ENCODE peak calls at places on chromosomes 4 and X, in ten cellular contexts. F is K562, I is ovary, T is upper lobe of right lung, Q is A549, R is IMR-90, X is fibroblast of lung, K is thyroid gland, J is adrenal gland, Y is left lung. U is an unnamed sample. For H3K4me1, the result is how much of the 10 kb centered on the place peaks cover.

GRCh38 chr4:145618210-145618911 is 824 bp upstream of the MMAA start:
- DNase-seq in F (peak), I (peak), T (no peak), Q (peak), R (no peak), X (no peak), K (peak), J (no peak), Y (no peak), U (no peak)

GRCh38 chr4:29326816-29327215 is 1393.4 kb upstream of the PCDH7 start:
- DNase-seq in F (no peak), I (no peak), T (no peak), Q (no peak), R (peak), X (no peak), K (no peak), J (no peak), Y (no peak), U (peak)

GRCh38 chrX:18701621-18702361 is 5.7 kb upstream of the PPEF1 start:
- DNase-seq in F (no peak), I (no peak), T (peak), Q (peak), R (peak), X (peak), K (peak), J (no peak), Y (no peak), U (no peak)

GRCh38 chr4:139824882-139825522 is 159.4 kb downstream of the MGST2 start:
- DNase-seq in F (no peak), I (no peak), T (no peak), Q (no peak), R (no peak), X (no peak), K (no peak), J (no peak), Y (no peak), U (no peak)

GRCh38 chr4:98345838-98346237 is 84.7 kb downstream of the RAP1GDS1 start:
- DNase-seq in F (no peak), I (no peak), T (no peak), Q (no peak), R (no peak), X (no peak), K (no peak), J (no peak), Y (no peak), U (no peak)

GRCh38 chr4:1922826-1923225 is 51.6 kb downstream of the NSD2 start:
- DNase-seq in F (no peak), I (no peak), T (no peak), Q (no peak), R (no peak), X (no peak), K (no peak), J (no peak), Y (no peak), U (no peak)

GRCh38 chr4:5361968-5362367 is 310.7 kb downstream of the STK32B start:
- DNase-seq in F (peak), I (no peak), T (no peak), Q (no peak), R (peak), X (peak), K (no peak), J (no peak), Y (no peak), U (peak)

GRCh38 chrX:105698386-105698785 is 124.0 kb upstream of the NRK start:
- DNase-seq in F (no peak), I (no peak), T (no peak), Q (no peak), R (no peak), X (peak), K (no peak), J (no peak), Y (no peak), U (no peak)

GRCh38 chrX:7771788-7772438 is 71.1 kb upstream of the VCX start:
- DNase-seq in F (no peak), I (no peak), T (no peak), Q (no peak), R (no peak), X (no peak), K (no peak), J (no peak), Y (no peak), U (no peak)

GRCh38 chr4:20264688-20265087 is 13.0 kb downstream of the SLIT2 start:
- DNase-seq in F (no peak), I (no peak), T (no peak), Q (no peak), R (no peak), X (no peak), K (no peak), J (no peak), Y (no peak), U (no peak)

GRCh38 chrX:53031380-53031779 is 17.2 kb upstream of the GPR173 start:
- DNase-seq in F (no peak), I (no peak), T (no peak), Q (no peak), R (no peak), X (no peak), K (no peak), J (no peak), Y (no peak), U (no peak)

GRCh38 chr4:140296871-140297570 is 76.4 kb upstream of the SCOC start:
- DNase-seq in F (peak), I (peak), T (no peak), Q (no peak), R (no peak), X (no peak), K (no peak), J (peak), Y (no peak), U (peak)

GRCh38 chrX:110163488-110163887 is 154.4 kb downstream of the AMMECR1 start:
- DNase-seq in F (no peak), I (no peak), T (no peak), Q (no peak), R (peak), X (peak), K (peak), J (no peak), Y (no peak), U (no peak)

GRCh38 chrX:16828126-16828908 is 41.8 kb downstream of the RBBP7 start:
- DNase-seq in F (no peak), I (no peak), T (no peak), Q (peak), R (peak), X (peak), K (peak), J (peak), Y (no peak), U (peak)

GRCh38 chr4:16418814-16419213 is 192.5 kb upstream of the TAPT1 start:
- DNase-seq in F (no peak), I (no peak), T (no peak), Q (peak), R (peak), X (peak), K (peak), J (no peak), Y (no peak), U (peak)

GRCh38 chr4:16029329-16029728 is 54.5 kb downstream of the PROM1 start:
- DNase-seq in F (no peak), I (no peak), T (no peak), Q (no peak), R (peak), X (peak), K (no peak), J (no peak), Y (no peak), U (no peak)

GRCh38 chr4:60897415-60897814 is 302.7 kb upstream of the ADGRL3 start:
- DNase-seq in F (no peak), I (no peak), T (no peak), Q (no peak), R (no peak), X (no peak), K (no peak), J (no peak), Y (no peak), U (no peak)

DNA sequence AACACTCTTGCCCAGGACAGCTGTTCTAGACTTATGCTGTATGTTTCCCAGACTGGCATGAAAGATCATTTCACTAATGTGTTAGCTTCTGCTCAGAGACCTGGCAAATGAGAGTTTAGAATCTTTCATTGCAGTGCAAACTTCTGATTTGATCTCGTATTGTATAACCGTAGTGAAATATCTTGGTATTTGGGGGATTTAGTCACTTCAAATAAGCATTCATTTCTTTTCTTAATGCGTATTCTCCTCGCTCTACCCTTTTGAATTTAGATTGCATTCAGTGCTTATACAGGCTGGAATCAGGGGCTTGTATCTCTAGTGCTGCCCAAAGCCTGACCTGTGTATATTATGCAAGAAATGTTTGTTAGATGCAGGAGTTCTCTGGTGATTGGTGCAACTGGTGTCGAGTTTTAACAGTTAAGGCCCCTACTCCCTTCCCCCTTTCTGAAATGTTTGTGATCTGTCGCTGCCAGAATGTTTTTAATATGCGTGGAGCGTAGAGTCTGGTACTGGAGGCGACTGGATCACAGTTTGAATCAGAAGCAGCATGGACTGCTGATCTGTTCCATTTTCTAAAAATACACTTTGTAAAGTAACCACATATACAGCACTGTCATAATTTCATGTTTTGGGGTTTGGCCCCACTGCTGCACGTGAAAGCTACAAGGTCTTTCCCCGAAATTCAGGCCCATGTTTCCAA is 326.4 kb downstream of the ARHGAP10 start:
- DNase-seq in F (no peak), I (no peak), T (no peak), Q (no peak), R (no peak), X (no peak), K (no peak), J (no peak), Y (no peak), U (no peak)
- H3K4me1 ChIP-seq in F (under half), I (under half), T (under half), Q (under half), R (under half), X (under half), K (under half), J (under half), Y (under half), U (under half)

GRCh38 chrX:31423575-31424284 is 351.9 kb upstream of the FTHL17 start:
- DNase-seq in F (peak), I (peak), T (no peak), Q (peak), R (peak), X (peak), K (no peak), J (peak), Y (no peak), U (peak)
- TF ChIP-seq CTCF in F (no peak), I (no peak), T (peak), Q (no peak), R (peak), X (peak), K (peak), J (peak), Y (no peak), U (peak)

GRCh38 chr4:133152801-133153526 is 3.9 kb downstream of the PCDH10 start:
- DNase-seq in F (no peak), I (no peak), T (no peak), Q (no peak), R (no peak), X (peak), K (no peak), J (no peak), Y (no peak), U (no peak)
- H3K4me1 ChIP-seq in F (under half), I (under half), T (under half), Q (under half), R (under half), X (under half), K (under half), J (under half), Y (under half), U (under half)

DNA sequence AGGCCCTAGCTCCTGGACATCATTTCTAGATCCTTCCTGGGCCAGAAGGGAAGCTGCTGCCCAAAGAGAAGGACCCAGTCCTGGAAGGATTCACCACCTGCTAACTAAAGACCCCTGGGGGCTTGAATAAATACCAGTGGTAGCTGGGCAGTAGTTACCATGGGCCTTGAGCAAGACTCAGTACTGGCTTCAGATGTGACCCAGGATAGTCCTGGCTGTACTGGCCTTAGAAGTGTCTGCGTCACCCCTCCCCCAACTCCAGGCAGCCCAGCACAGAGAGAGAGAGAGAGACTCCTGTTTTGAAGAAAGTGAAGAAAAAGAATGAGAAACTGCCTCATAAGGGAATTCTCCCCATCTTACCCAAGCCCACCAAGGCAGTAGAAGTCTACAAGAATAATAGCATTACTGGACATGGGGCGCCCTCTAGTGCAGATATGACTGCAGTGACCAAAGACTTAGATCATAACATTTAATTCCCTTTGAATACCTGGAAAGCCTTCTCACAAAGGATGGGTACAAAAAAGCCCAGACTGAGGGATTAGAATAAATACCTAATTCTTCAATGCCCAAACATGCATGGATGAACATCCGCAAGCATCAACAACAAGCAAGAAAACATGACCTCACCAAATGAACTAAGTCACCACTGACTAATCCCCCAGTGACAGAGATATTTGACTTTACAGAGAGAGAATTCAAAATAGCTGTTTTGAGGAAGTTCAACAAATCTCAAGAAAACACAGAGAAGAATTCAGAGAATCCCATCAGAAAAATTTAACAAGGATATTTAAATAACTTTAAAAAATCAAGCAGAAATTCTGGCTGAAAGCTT is 171.8 kb downstream of the HNRNPD start:
- DNase-seq in F (peak), I (no peak), T (no peak), Q (peak), R (peak), X (peak), K (peak), J (peak), Y (no peak), U (peak)
- TF ChIP-seq CTCF in F (peak), I (no peak), T (peak), Q (peak), R (peak), X (peak), K (no peak), J (peak), Y (peak), U (peak)

DNA sequence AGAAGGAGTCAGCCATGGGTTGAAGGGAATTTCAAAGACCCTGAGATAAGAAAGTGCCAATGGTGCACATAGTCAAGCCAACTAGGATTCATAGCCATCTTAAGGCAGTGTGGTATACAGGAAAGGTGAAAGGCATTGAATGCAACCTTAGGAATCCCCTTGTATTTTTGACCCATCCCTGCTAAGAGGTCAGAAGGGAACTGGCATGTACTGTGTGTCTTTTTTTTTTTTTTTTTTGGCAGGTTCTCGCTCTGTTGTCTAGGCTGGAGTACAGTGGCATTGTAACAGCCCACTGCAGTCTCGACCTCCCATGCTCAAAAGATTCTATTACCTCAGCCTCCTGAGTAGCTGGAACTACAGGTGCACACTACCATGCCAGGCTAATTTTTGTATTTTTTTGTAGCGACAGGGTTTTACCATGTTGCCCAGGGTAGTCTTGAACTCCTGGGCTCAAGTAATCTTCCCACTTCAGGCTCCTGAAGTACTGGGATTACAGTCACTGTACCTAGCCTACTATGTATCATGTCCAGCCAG is 40.8 kb downstream of the VSIG4 start:
- DNase-seq in F (peak), I (no peak), T (no peak), Q (no peak), R (no peak), X (no peak), K (no peak), J (no peak), Y (no peak), U (no peak)
- H3K4me1 ChIP-seq in F (half or more), I (under half), T (under half), Q (under half), R (under half), X (under half), K (under half), J (under half), Y (under half), U (under half)

DNA sequence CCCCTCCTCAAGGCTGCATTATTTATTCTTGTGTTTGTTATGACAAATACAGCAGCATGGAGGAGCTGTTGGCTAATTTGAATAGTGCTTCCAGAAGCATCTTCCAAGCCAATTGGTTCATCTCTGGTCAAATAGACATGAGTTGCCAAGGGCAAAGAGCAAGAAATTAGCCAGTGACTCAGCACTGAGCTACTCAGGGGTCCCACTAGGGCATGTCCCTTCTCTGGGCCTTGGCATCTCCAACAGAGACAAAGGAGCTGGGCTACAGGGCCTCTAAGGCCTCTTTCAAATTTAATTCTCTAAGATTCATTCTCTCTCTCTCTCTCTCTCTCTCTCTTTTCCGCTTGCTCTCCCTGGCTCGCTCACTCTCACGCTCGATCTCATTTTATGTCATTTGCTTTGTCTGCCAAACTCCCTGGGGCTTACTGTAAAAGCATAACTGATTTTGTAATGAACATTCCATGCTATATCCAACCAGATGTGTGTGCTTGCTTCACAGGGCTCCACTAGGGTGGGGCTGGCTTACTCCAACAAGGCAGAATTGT is 86.7 kb upstream of the MAGEA4 start:
- DNase-seq in F (peak), I (no peak), T (no peak), Q (peak), R (peak), X (peak), K (no peak), J (no peak), Y (no peak), U (peak)
- TF ChIP-seq CTCF in F (peak), I (no peak), T (no peak), Q (peak), R (no peak), X (peak), K (no peak), J (no peak), Y (no peak), U (peak)

GRCh38 chrX:46258356-46258755 is 286.9 kb downstream of the ZNF674 start:
- DNase-seq in F (no peak), I (no peak), T (no peak), Q (no peak), R (no peak), X (no peak), K (no peak), J (no peak), Y (no peak), U (no peak)

GRCh38 chrX:46262299-46262698 is 282.9 kb downstream of the ZNF674 start:
- DNase-seq in F (no peak), I (no peak), T (no peak), Q (no peak), R (no peak), X (no peak), K (no peak), J (no peak), Y (no peak), U (no peak)

GRCh38 chrX:46263494-46263893 is 281.7 kb downstream of the ZNF674 start:
- DNase-seq in F (no peak), I (no peak), T (no peak), Q (peak), R (no peak), X (no peak), K (no peak), J (no peak), Y (no peak), U (peak)

GRCh38 chrX:46257451-46257879 is 287.8 kb downstream of the ZNF674 start:
- DNase-seq in F (no peak), I (no peak), T (no peak), Q (no peak), R (no peak), X (no peak), K (no peak), J (no peak), Y (no peak), U (peak)

DNA sequence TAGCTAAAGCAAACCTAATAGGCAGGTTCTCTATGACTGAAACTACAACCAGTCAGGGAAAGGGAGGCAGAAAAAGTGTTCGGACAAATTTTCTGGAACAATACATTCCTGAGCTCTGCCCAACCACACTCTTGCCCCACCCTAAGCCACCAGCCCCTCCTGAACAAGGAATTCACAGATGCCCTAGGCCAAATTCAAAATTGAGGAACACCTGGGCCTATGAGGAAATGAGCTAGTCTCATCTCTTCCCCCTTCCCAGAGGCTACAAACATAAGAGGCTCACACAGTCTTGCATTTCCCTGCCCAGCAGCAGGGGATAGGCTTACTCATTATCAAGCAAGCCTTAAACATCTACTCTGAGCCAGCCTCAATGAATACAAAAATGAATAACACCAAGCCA is 284.7 kb downstream of the ZNF674 start:
- DNase-seq in F (no peak), I (no peak), T (no peak), Q (no peak), R (no peak), X (no peak), K (no peak), J (no peak), Y (no peak), U (peak)
- H3K4me1 ChIP-seq in F (under half), I (under half), T (under half), Q (under half), R (under half), X (under half), K (under half), J (under half), Y (under half), U (half or more)